ENCODE peak calls at places on chromosomes 3 and 15, in ten cellular contexts. S is A549, F is brain microvascular endothelial cell, X is progenitor cell of endocrine pancreas, K is Calu3, U is HFFc6, O is AG10803, E is coronary artery, R is astrocyte, Y is nephron progenitor cell. J is an unnamed sample.

GRCh38 chr3:28726840-28727239 is 378.2 kb upstream of the AZI2 start:
- DNase-seq in E (no peak), S (peak; percentile 31), F (peak; percentile 51), Y (peak; percentile 48), X (peak; percentile 22), O (peak; percentile 13), U (no peak), K (peak; percentile 64), R (peak; percentile 3), J (no peak)

GRCh38 chr3:108117245-108117644 is 26.4 kb upstream of the CD47 start:
- DNase-seq in O (peak; percentile 22), S (no peak), K (no peak), X (no peak), E (no peak), F (peak; percentile 26), Y (no peak), R (no peak), U (no peak), J (no peak)

GRCh38 chr3:8959683-8960082 is 3.6 kb downstream of the RAD18 start:
- DNase-seq in K (no peak), X (no peak), U (no peak), F (no peak), Y (no peak), S (no peak), E (no peak), O (no peak), R (no peak), J (no peak)

GRCh38 chr15:96553006-96553405 is 222.5 kb downstream of the NR2F2 start:
- DNase-seq in O (peak; percentile 42), S (no peak), K (no peak), R (no peak), Y (no peak), X (no peak), E (no peak), U (peak; percentile 7), F (peak; percentile 9), J (no peak)

GRCh38 chr3:171264758-171265157 is 195.4 kb downstream of the TNIK start:
- DNase-seq in R (no peak), U (no peak), S (no peak), E (no peak), K (no peak), F (no peak), O (no peak), Y (no peak), X (no peak), J (no peak)

GRCh38 chr15:63104727-63105126 is 16.9 kb upstream of the LACTB start:
- DNase-seq in S (no peak), O (peak; percentile 79), F (no peak), U (no peak), Y (no peak), R (peak; percentile 46), X (no peak), E (no peak), K (no peak), J (no peak)

GRCh38 chr3:17213102-17213501 is 328.3 kb downstream of the PLCL2 start:
- DNase-seq in E (no peak), X (no peak), U (peak; percentile 21), O (peak; percentile 16), Y (no peak), F (no peak), K (no peak), R (no peak), S (no peak), J (no peak)

GRCh38 chr15:41482070-41482469 is 11.6 kb upstream of the ITPKA start:
- DNase-seq in X (no peak), Y (no peak), F (no peak), E (no peak), O (no peak), U (no peak), S (no peak), K (no peak), R (no peak), J (no peak)

GRCh38 chr3:183629546-183630301 is 5.7 kb upstream of the KLHL24 start:
- DNase-seq in Y (no peak), F (no peak), K (no peak), R (no peak), O (no peak), S (no peak), E (no peak), U (no peak), X (no peak), J (no peak)

GRCh38 chr15:66703540-66703941 is 1.5 kb downstream of the SMAD6 start:
- DNase-seq in E (no peak), X (no peak), S (no peak), Y (peak; percentile 58), U (peak; percentile 10), O (peak; percentile 50), F (peak; percentile 22), R (peak; percentile 45), K (no peak), J (no peak)

GRCh38 chr3:100496711-100497261 is 4.4 kb downstream of the TMEM45A start:
- DNase-seq in O (peak; percentile 87), E (no peak), K (no peak), U (peak; percentile 57), X (no peak), Y (no peak), R (peak; percentile 87), F (peak; percentile 56), S (no peak), J (no peak)

GRCh38 chr3:64975138-64975537 is 287.3 kb upstream of the ADAMTS9 start:
- DNase-seq in R (no peak), E (no peak), Y (no peak), K (no peak), F (no peak), S (no peak), U (no peak), O (peak; percentile 27), X (no peak), J (no peak)

GRCh38 chr3:142134799-142135325 is 14.5 kb downstream of the TFDP2 start:
- DNase-seq in O (no peak), S (no peak), K (no peak), U (no peak), F (no peak), R (no peak), X (no peak), E (no peak), Y (no peak), J (no peak)

GRCh38 chr3:142127941-142128658 is 21.2 kb downstream of the TFDP2 start:
- DNase-seq in F (no peak), Y (no peak), O (no peak), X (no peak), R (no peak), S (no peak), K (no peak), U (no peak), E (no peak), J (no peak)

GRCh38 chr3:142124243-142124642 is 25.1 kb downstream of the TFDP2 start:
- DNase-seq in X (no peak), F (no peak), K (no peak), Y (no peak), U (no peak), R (no peak), S (no peak), O (no peak), E (no peak), J (no peak)

DNA sequence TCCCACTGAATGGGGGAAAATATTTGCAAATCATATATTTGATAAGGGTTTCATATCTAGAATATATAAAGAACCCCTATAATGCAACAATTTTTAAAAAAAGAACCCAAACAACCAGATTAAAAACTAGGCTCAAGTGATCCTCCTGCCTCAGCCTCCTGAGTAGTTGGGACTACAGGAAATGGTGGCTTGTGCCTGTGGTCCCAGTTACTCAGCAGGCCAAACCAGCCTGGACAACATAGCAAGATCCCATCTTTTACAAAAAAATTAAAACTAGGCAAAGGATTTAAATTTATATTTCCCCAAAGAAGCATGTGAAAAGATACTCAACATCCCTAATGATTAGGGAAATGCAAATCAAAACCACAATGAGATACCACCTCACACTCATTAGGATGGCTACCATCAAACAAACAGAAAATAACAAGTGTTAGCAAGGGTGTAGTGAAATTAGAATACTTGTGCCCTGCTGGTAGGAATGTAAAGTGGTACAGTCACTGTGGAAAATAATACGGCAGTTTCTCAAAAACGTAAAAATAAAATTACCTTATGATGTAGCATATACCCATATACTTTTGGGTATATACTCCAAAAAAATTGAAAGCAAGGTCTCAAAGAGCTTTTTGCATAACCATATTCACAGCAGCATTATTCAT is 19.7 kb downstream of the TFDP2 start:
- DNase-seq in R (no peak), F (no peak), E (no peak), X (no peak), U (no peak), O (no peak), K (no peak), Y (no peak), S (no peak), J (no peak)
- TF ChIP-seq CTCF in R (peak; percentile 24), F (peak; percentile 11), E (no peak), X (peak; percentile 34), U (peak; percentile 74), O (peak; percentile 30), K (peak; percentile 35), Y (peak; percentile 14), S (no peak), J (peak; percentile 62)

GRCh38 chr3:169505577-169506155 is 157.8 kb downstream of the MECOM start:
- DNase-seq in X (no peak), S (peak; percentile 8), U (no peak), O (no peak), K (peak; percentile 14), Y (no peak), R (no peak), E (no peak), F (no peak), J (no peak)
- TF ChIP-seq CTCF in X (no peak), S (peak; percentile 9), U (no peak), O (no peak), K (no peak), Y (no peak), R (no peak), E (no peak), F (peak; percentile 34), J (no peak)

DNA sequence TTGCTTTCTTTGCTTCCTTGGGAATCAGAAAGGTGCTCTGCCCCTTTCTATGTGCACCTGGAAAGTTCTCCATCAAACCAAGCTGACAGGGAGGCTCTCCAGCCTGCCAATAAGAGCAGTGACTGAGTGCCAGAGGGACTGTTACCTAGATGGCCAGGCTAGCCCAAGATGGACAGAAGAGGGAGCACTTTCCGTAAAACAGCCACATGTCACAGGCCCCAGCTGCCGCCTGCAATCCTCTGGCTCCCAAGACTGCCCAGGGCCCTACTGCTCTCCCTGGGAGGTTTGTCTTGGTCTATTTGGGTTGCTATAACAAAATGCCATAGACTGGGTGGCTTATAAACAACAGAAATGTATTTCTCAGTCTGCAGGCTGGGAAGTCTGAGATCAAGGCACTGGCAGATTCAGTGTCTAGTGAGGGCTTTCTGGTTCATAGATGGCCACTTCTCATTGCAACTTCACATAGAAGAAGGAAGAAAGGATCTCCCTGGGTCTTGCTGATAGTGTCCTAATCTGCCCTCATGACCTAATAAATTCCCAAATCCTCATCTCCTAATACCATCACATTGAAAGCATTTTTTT is 72.3 kb downstream of the TAMM41 start:
- DNase-seq in E (no peak), R (no peak), Y (peak; percentile 45), O (peak; percentile 60), X (peak; percentile 23), S (peak; percentile 62), K (peak; percentile 62), F (peak; percentile 55), U (peak; percentile 51), J (no peak)
- TF ChIP-seq CTCF in E (no peak), R (peak; percentile 39), Y (peak; percentile 47), O (peak; percentile 62), X (peak; percentile 63), S (peak; percentile 36), K (peak; percentile 46), F (peak; percentile 81), U (peak; percentile 76), J (no peak)

DNA sequence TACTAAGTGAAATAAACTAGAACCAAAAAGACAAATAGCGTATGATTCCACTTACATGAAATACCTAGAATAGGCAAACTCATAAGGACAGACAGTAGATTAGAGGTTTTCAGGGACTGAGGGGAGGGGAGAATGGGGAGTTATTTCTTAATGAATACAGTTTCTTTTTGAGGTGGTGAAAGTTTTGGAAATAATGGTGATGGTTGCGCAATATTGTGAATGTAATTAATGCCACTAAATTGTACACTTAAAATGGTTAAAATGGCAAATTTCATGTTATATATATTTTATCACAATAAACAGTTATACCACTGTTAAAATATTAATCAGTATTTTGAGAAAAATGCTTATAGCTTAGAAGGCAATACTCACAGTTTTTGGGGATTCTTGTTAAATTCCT is 11.0 kb downstream of the UBE2E1 start:
- DNase-seq in O (no peak), R (no peak), K (no peak), U (no peak), Y (no peak), E (no peak), S (no peak), F (no peak), X (no peak), J (no peak)
- TF ChIP-seq CTCF in O (no peak), R (no peak), K (no peak), U (no peak), Y (no peak), E (no peak), S (no peak), F (no peak), X (no peak), J (no peak)